ENCODE peak calls at places on chromosome 22, in five cellular contexts. J is hippocampal formation, U is PC-3, Y is GM13976, C is amygdala. W is an unnamed sample.

GRCh38 chr22:20970939-20971657 is 4.0 kb downstream of the AIFM3 start:
- DNase-seq in C (no peak), Y (no peak), U (no peak), J (no peak), W (no peak)

GRCh38 chr22:29002603-29003002 is 59.0 kb downstream of the C22orf31 start:
- DNase-seq in U (no peak), C (no peak), Y (no peak), J (no peak), W (no peak)

GRCh38 chr22:37086184-37086583 is 23.3 kb downstream of the TMPRSS6 start:
- DNase-seq in C (no peak), J (no peak), U (no peak), Y (no peak), W (no peak)

GRCh38 chr22:40107756-40108437 is 69.8 kb upstream of the TNRC6B start:
- DNase-seq in Y (no peak), C (no peak), U (peak), J (no peak), W (no peak)

GRCh38 chr22:42369250-42370041 is 62.8 kb downstream of the NFAM1 start:
- DNase-seq in J (peak), U (peak), Y (peak), C (peak), W (peak)

GRCh38 chr22:23762866-23763578 is at the start of gene C22orf15:
- DNase-seq in U (no peak), J (peak), C (no peak), Y (no peak), W (no peak)

GRCh38 chr22:20247010-20247505 is 21.1 kb downstream of the RTN4R start:
- DNase-seq in J (no peak), U (no peak), C (no peak), Y (peak), W (peak)

GRCh38 chr22:38924197-38924952 is 33.0 kb upstream of the APOBEC3A start:
- DNase-seq in J (peak), C (no peak), Y (no peak), U (peak), W (no peak)

GRCh38 chr22:46309526-46310085 is 12.9 kb downstream of the GTSE1 start:
- DNase-seq in J (no peak), Y (no peak), U (no peak), C (no peak), W (no peak)

GRCh38 chr22:30867746-30868662 is 100.6 kb downstream of the MORC2 start:
- DNase-seq in U (no peak), Y (no peak), J (no peak), C (no peak), W (no peak)

GRCh38 chr22:20062766-20063083 is 17.3 kb upstream of the DGCR8 start:
- DNase-seq in C (no peak), J (no peak), Y (no peak), U (peak), W (no peak)

GRCh38 chr22:49086606-49087157 is 741.0 kb downstream of the BRD1 start:
- DNase-seq in C (no peak), U (no peak), Y (no peak), J (no peak), W (no peak)